ENCODE peak calls at places on chromosomes 2 and 18, in four cellular contexts. O is CD8-positive, alpha-beta memory T cell; T is CD8-positive, alpha-beta T cell; U is upper lobe of right lung. C is an unnamed sample.

GRCh38 chr18:24063121-24063731 is 48.7 kb downstream of the TTC39C start:
- DNase-seq in U (no peak), T (no peak), O (no peak), C (no peak)

GRCh38 chr2:129849559-129850160 is 129.8 kb upstream of the RAB6C start:
- DNase-seq in U (no peak), O (no peak), T (no peak), C (no peak)

GRCh38 chr18:53941601-53942335 is 282.7 kb downstream of the MBD2 start:
- DNase-seq in T (no peak), O (no peak), U (no peak), C (no peak)

GRCh38 chr18:22710628-22711380 is 222.3 kb upstream of the RBBP8 start:
- DNase-seq in T (no peak), U (peak; percentile 70), O (no peak), C (no peak)

GRCh38 chr2:42123426-42123825 is 45.7 kb upstream of the EML4 start:
- DNase-seq in T (no peak), U (no peak), O (no peak), C (no peak)

GRCh38 chr2:235642446-235643107 is 148.7 kb downstream of the AGAP1 start:
- DNase-seq in O (no peak), T (no peak), U (no peak), C (no peak)

GRCh38 chr2:102755284-102755683 is 6.5 kb upstream of the TMEM182 start:
- DNase-seq in U (no peak), O (no peak), T (no peak), C (no peak)

GRCh38 chr18:9944805-9945204 is 31.0 kb downstream of the VAPA start:
- DNase-seq in O (no peak), U (no peak), T (no peak), C (no peak)

GRCh38 chr2:9336534-9337354 is 86.6 kb downstream of the ITGB1BP1 start:
- DNase-seq in T (no peak), U (no peak), O (no peak), C (no peak)

GRCh38 chr2:35938838-35939237 is 416.7 kb upstream of the CRIM1 start:
- DNase-seq in O (no peak), T (no peak), U (no peak), C (no peak)

GRCh38 chr18:22913861-22914260 is 19.3 kb upstream of the RBBP8 start:
- DNase-seq in U (peak; percentile 66), O (no peak), T (no peak), C (peak; percentile 65)

GRCh38 chr2:113212245-113213060 is 38.7 kb downstream of the PSD4 start:
- DNase-seq in O (no peak), U (no peak), T (no peak), C (no peak)

GRCh38 chr2:200212862-200213425 is 93.5 kb upstream of the SPATS2L start:
- DNase-seq in T (no peak), U (no peak), O (no peak), C (no peak)

GRCh38 chr18:13539843-13540535 is 186.4 kb downstream of the FAM210A start:
- DNase-seq in T (no peak), U (no peak), O (no peak), C (no peak)

GRCh38 chr18:49492694-49493033 is 5.6 kb upstream of the C18orf32 start:
- DNase-seq in T (no peak), O (no peak), U (no peak), C (no peak)

GRCh38 chr2:28454016-28454930 is 41.6 kb upstream of the PLB1 start:
- DNase-seq in U (no peak), O (no peak), T (no peak), C (no peak)

DNA sequence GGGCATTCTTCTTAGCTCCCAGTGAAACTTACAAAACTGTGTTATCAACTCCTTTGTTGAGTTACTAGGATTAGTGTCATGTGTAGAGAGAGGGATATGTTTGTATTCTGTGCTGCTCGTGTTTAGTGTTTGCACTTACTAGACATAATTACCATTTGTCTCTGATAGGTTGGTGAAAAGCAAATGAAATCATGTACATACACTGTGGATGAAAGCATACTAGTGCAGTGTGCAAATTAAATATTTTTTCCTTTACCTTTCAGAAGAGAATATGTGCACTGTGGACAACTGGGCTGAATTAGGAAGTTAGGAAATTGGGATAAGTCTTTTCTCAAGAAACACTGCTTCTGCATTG is 1.2 kb downstream of the KIAA1328 start:
- DNase-seq in O (no peak), U (no peak), T (no peak), C (no peak)
- H3K4me3 ChIP-seq in O (peak overlapping the region; percentile 95), U (peak overlapping the region; percentile 95), T (no peak overlapping the region), C (peak overlapping the region; percentile 89)

DNA sequence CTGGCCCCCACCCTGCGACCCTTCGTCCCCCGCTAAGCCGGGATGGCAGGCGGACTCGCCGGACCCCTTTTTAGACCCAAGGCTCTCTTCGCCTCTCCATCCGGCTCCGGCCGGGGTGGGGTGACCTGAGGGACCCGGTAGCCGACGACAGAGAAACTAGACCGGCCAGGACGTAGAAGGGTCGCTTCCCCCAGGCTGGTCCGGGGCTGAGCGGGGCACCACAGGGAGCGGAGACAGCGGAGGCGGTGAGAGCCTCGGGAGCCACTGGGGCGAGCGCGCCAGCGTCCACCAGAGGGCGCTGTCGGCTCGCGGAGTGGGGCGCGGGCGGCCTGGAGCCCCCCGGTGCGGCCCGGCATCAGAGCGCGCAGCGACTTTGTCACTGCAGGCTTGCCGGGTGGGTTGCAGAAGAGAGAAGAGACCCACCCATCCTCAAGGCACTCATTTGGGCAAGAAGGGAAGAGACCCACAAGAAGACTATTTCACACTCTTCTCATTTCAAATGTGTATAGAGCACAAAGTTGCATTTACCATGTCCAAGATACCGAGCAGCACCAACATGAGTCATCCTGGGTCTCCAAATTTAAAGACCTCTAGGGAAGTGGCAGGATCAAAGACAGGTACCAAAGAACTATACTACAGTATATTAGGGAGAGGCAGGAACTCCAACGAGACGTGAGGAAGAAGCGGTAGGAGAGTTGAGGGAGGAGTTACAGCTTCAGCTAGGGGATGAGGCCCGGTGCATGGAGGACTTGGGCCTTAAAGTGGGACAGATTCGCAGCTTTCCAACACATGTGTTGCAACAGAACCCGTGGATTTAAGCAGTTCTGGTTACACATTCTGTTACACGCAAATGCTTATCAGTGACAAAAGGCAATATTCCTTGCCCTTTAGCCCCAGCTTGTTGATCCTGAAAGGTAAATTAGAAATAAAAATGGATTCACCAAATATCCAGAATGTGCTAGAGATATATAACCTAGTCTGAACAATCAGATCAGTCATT is 7.6 kb upstream of the PRKCE start:
- DNase-seq in T (peak; percentile 71), O (peak; percentile 64), U (peak; percentile 88), C (peak; percentile 82)
- H3K4me3 ChIP-seq in T (peak overlapping the region; percentile 22), O (no peak overlapping the region), U (peak overlapping the region; percentile 58), C (peak overlapping the region; percentile 63)

DNA sequence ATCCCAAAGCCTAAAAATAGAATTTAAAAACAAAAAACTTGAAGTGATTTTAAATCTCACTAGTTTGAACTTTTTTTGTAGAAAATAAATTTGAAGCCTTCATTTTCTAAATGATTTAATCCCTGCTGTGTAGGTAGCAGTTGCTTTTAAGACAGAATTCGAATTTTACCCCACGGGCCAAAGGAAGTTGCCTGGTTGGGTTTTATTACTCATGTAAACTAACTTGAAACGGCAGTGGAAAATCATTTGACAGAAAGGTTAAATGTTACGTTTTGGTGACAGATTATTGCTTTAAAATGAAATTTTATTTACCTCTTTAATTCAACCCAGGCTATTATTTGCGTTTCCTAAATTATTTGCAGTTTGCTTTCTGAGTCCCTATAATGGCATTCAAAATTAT is 2.0 kb downstream of the MAPRE2 start:
- DNase-seq in O (no peak), U (no peak), T (no peak), C (no peak)
- H3K4me3 ChIP-seq in O (peak overlapping the region; percentile 98), U (peak overlapping the region; percentile 93), T (peak overlapping the region; percentile 24), C (peak overlapping the region; percentile 92)

GRCh38 chr2:25543939-25544338 is 129.4 kb downstream of the DTNB start:
- DNase-seq in U (no peak), T (no peak), O (no peak), C (no peak)
- H3K4me3 ChIP-seq in U (no peak overlapping the region), T (no peak overlapping the region), O (no peak overlapping the region), C (no peak overlapping the region)

GRCh38 chr2:85255813-85256581 is 71.8 kb downstream of the TGOLN2 start:
- DNase-seq in T (no peak), U (no peak), O (no peak), C (no peak)
- H3K4me3 ChIP-seq in T (no peak overlapping the region), U (no peak overlapping the region), O (no peak overlapping the region), C (peak overlapping the region; percentile 3)

DNA sequence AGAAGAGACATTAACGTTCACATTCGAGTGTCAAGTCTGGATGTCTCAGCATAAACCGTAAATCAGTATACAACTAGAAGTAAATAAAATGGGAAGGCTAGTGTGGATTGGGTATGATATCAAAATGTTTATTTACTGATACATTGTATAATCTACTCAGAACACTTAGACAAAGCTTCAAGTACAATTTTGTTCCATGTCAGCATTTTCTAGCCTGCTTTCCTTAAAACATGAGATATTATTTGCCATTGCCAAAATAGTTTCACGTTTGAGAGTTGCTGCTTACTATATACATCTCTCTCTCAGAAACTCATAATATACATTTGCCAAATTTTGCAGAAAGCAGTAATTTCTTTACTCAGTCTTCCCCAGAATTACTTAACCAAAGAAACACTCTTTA is 237.5 kb downstream of the IKZF2 start:
- DNase-seq in T (no peak), O (no peak), U (no peak), C (no peak)
- H3K4me3 ChIP-seq in T (no peak overlapping the region), O (no peak overlapping the region), U (no peak overlapping the region), C (no peak overlapping the region)

C was measured in lower lobe of right lung.